ENCODE peak calls at places on chromosome 6, in seven cellular contexts. B, L, E, V, C, G and R are unnamed samples.

GRCh38 chr6:47780510-47781356 is 1.1 kb upstream of the OPN5 start:
- DNase-seq in G (no peak), V (no peak), C (peak), B (peak), L (no peak), E (no peak), R (no peak)

GRCh38 chr6:46453756-46454316 is 37.4 kb downstream of the RCAN2 start:
- DNase-seq in L (no peak), G (no peak), B (peak), C (no peak), V (no peak), E (no peak), R (no peak)

GRCh38 chr6:112331306-112331705 is 15.8 kb upstream of the RFPL4B start:
- DNase-seq in L (no peak), B (no peak), E (no peak), C (no peak), G (no peak), V (no peak), R (peak)

GRCh38 chr6:16400248-16400760 is 161.9 kb downstream of the GMPR start:
- DNase-seq in L (no peak), V (no peak), E (no peak), B (no peak), C (no peak), G (no peak), R (no peak)

GRCh38 chr6:21023210-21023609 is 489.0 kb downstream of the CDKAL1 start:
- DNase-seq in G (no peak), E (no peak), L (no peak), V (no peak), C (no peak), B (peak), R (no peak)

GRCh38 chr6:24501914-24502313 is 7.1 kb downstream of the ALDH5A1 start:
- DNase-seq in L (no peak), B (no peak), E (no peak), V (no peak), G (no peak), C (no peak), R (no peak)

GRCh38 chr6:35962779-35963570 is 42.1 kb upstream of the SRPK1 start:
- DNase-seq in G (no peak), E (no peak), B (no peak), V (no peak), C (no peak), L (no peak), R (no peak)

GRCh38 chr6:87213364-87213763 is 58.0 kb downstream of the ZNF292 start:
- DNase-seq in C (no peak), E (no peak), V (no peak), G (no peak), L (no peak), B (peak), R (peak)

GRCh38 chr6:1384549-1385128 is 4.7 kb upstream of the FOXF2 start:
- DNase-seq in G (no peak), V (no peak), L (no peak), B (no peak), E (no peak), C (peak), R (no peak)

GRCh38 chr6:112038756-112039430 is 15.0 kb upstream of the CCN6 start:
- DNase-seq in V (peak), C (no peak), B (no peak), E (no peak), G (no peak), L (no peak), R (no peak)

GRCh38 chr6:43491750-43492661 is 14.6 kb downstream of the TJAP1 start:
- DNase-seq in G (peak), L (no peak), B (no peak), C (no peak), E (no peak), V (peak), R (no peak)

GRCh38 chr6:147740326-147740725 is 231.8 kb downstream of the SAMD5 start:
- DNase-seq in B (no peak), V (no peak), L (no peak), G (no peak), E (no peak), C (no peak), R (no peak)

GRCh38 chr6:75409286-75409685 is 84.3 kb downstream of the FILIP1 start:
- DNase-seq in C (no peak), V (no peak), L (no peak), G (no peak), E (no peak), B (no peak), R (no peak)

GRCh38 chr6:34384305-34385153 is 7.9 kb downstream of the NUDT3 start:
- DNase-seq in B (no peak), E (no peak), V (no peak), L (no peak), G (no peak), C (no peak), R (no peak)
- H3K27ac ChIP-seq in B (no peak), E (no peak), V (peak), L (no peak), G (peak), C (no peak), R (no peak)

DNA sequence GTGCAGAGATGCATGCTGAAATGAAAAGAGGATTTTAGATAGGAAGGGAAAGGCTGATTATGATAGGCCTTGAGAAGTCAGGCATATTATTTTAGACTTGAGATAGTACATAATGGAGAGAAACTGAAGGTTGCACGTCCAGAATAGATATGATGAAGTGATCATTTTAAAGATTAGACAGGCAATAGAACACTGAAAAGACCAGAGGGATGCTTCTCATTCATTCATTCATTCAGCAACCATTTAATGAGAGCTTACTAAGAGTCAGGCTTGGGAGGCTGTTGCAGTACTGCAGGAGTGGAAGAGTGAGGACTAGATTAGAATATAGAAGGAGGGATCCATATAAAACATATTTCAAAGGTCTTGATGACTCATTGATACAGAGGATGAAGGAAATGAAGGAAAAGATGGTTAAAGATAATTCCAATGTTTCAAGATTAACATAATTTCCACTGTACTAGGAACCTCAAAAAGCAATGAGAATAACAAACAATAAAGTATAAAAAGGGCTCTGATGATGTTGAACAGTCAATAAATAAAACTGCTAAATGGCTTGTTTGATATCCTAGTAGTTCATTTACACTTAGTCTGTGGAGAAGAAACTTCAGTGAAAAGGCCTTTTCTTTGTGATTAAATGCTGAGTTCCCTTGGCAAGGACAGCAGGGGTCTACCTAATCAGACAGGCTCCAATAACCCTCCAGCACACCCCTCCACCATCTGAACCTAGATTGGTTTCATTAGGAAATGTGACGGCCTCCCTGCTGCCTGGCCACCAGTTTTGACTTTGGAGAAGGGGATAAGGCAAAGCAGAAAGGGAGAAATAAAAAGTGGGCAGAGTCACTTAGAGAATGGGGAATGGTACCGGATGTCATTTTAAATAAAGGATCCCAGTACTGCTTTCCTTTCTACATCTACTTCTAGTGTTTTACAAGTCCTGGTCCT is 5.3 kb upstream of the FBXO9 start:
- DNase-seq in C (no peak), B (no peak), G (no peak), L (no peak), V (no peak), E (no peak), R (no peak)
- H3K27ac ChIP-seq in C (no peak), B (no peak), G (peak), L (no peak), V (peak), E (no peak), R (no peak)

GRCh38 chr6:40511884-40512283 is 75.3 kb downstream of the LRFN2 start:
- DNase-seq in C (no peak), E (no peak), L (no peak), G (no peak), B (no peak), V (no peak), R (no peak)
- H3K27ac ChIP-seq in C (no peak), E (no peak), L (no peak), G (no peak), B (no peak), V (no peak), R (no peak)

DNA sequence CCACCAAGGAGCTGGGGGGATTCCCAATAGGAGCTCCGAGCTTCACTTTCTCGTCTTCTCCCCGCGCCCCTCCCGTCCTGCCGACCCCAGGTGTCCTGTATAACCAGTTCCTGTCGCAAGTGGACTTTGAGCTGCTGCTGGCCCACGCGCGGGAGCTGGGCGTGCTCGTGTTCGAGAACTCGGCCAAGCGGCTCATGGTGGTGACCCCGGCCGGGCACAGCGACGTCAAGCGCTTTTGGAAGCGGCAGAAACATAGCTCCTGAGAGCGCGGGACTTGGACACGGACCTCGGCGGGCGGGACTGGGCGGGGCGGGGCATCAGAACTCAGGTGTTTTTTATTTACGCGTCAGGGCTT is 340 bp upstream of the VARS2 start:
- DNase-seq in V (no peak), G (no peak), B (no peak), C (no peak), E (no peak), L (no peak), R (no peak)
- H3K27ac ChIP-seq in V (peak), G (peak), B (peak), C (no peak), E (peak), L (peak), R (peak)

GRCh38 chr6:41704656-41705328 is 30.6 kb downstream of the TFEB start:
- DNase-seq in E (peak), L (no peak), G (no peak), V (no peak), C (no peak), B (peak), R (no peak)

GRCh38 chr6:41704028-41704427 is 31.4 kb downstream of the TFEB start:
- DNase-seq in G (no peak), C (no peak), E (peak), B (no peak), L (no peak), V (no peak), R (no peak)

GRCh38 chr6:41702771-41703494 is 32.5 kb downstream of the TFEB start:
- DNase-seq in L (no peak), V (no peak), C (no peak), B (no peak), E (peak), G (no peak), R (no peak)

GRCh38 chr6:41700577-41701347 is 34.6 kb downstream of the TFEB start:
- DNase-seq in C (no peak), B (no peak), E (no peak), L (no peak), V (no peak), G (peak), R (no peak)

DNA sequence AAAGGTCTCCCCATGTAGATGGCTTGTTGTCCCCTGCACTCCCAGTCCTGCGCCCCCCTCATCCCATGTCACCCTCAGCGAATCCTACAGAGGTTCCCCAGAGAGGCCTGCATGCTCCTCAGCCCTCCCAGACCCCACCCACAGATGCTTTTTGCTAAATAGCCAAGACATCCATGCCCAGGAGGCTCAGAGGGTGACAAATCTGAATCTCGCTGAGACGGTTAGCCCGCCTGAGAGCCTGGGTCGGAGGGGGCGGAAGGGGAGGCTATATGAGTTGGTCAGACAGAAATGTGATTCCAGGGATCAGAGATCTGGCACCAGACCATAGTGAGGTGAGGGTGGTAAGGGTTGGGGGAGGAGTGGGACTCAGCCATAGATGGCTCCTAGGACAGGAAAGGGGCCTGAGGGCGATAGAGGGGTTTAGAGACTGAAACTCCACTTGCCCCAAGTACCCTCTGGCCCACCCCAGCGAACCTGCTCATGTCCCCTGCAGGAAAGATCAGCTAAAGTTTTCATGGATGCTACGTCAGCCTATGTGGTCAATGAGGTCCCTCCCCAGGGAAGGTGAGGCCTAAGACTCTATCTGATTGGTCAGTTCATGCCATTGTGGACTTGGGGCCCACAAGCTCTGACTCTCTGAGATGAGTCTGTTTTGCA is 33.2 kb downstream of the TFEB start:
- DNase-seq in E (peak), B (no peak), V (no peak), L (no peak), G (no peak), C (no peak), R (no peak)
- H3K27ac ChIP-seq in E (no peak), B (no peak), V (no peak), L (no peak), G (no peak), C (no peak), R (no peak)

GRCh38 chr6:150919938-150920337 is 54.4 kb downstream of the MTHFD1L start:
- DNase-seq in L (no peak), E (no peak), V (no peak), B (no peak), G (no peak), C (no peak), R (no peak)

GRCh38 chr6:150915156-150915555 is 49.7 kb downstream of the MTHFD1L start:
- DNase-seq in L (no peak), C (no peak), B (no peak), E (no peak), V (no peak), G (no peak), R (no peak)

GRCh38 chr6:150914372-150914771 is 48.9 kb downstream of the MTHFD1L start:
- DNase-seq in G (no peak), B (no peak), V (no peak), C (no peak), E (no peak), L (no peak), R (no peak)

GRCh38 chr6:150910561-150910960 is 45.1 kb downstream of the MTHFD1L start:
- DNase-seq in B (no peak), E (no peak), C (no peak), G (no peak), V (no peak), L (no peak), R (no peak)

DNA sequence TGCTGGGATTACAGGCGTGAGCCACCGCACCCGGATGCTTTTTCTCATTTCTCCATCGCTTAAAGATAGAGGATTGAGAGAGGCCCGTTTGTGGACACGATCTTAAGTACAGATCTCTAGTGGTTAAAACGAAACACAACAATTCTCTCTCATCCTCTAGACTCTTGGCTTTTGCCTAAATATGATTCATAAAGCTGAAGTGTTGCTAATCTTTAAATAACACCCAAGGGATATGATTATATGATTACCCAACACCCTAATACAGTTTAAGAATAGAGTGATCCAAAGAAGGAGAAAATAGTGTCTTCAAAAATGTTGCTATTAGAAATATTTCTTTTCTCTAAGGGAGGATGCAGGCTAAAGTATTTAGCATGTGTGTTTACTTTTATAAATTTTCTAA is 50.4 kb downstream of the MTHFD1L start:
- DNase-seq in C (no peak), G (no peak), E (no peak), B (no peak), L (no peak), V (no peak), R (no peak)
- H3K27ac ChIP-seq in C (no peak), G (no peak), E (no peak), B (no peak), L (no peak), V (no peak), R (no peak)